ENCODE peak calls at places on chromosomes 1 and 21, in nine cellular contexts. Y is progenitor cell of endocrine pancreas, J is GM20000, Q is left ventricle myocardium inferior, C is breast epithelium, V is stomach, D is HCT116, I is cardiac muscle cell, B is fibroblast of lung. N is an unnamed sample.

GRCh38 chr1:18928985-18929384 is 26.6 kb upstream of the ALDH4A1 start:
- DNase-seq in Q (no peak), Y (no peak), V (no peak), I (no peak), C (no peak), B (no peak), D (no peak), J (no peak), N (no peak)

GRCh38 chr1:156383023-156383422 is 14.0 kb downstream of the RHBG start:
- DNase-seq in I (peak), J (peak), Y (peak), C (no peak), D (peak), Q (peak), B (peak), V (peak), N (no peak)

GRCh38 chr1:235648954-235649721 is 446 bp downstream of the GNG4 start:
- DNase-seq in C (peak), B (peak), I (peak), V (peak), J (peak), Q (peak), D (no peak), Y (peak), N (peak)

GRCh38 chr1:70142120-70142519 is 63.3 kb downstream of the LRRC40 start:
- DNase-seq in Y (no peak), Q (no peak), B (peak), I (peak), D (no peak), J (no peak), V (no peak), C (no peak), N (no peak)

GRCh38 chr1:3727042-3727824 is 25.0 kb upstream of the CCDC27 start:
- DNase-seq in B (no peak), Y (no peak), D (no peak), V (peak), Q (no peak), C (no peak), J (peak), I (peak), N (no peak)

GRCh38 chr21:38095220-38095619 is 161.6 kb upstream of the KCNJ15 start:
- DNase-seq in Q (no peak), J (no peak), V (no peak), B (no peak), C (no peak), D (no peak), I (no peak), Y (no peak), N (no peak)

GRCh38 chr1:93180723-93181613 is at the start of gene CCDC18:
- DNase-seq in D (peak), I (peak), J (peak), Y (no peak), B (peak), Q (no peak), C (no peak), V (no peak), N (no peak)

GRCh38 chr1:175922254-175922881 is 179.0 kb upstream of the TNR start:
- DNase-seq in Y (no peak), V (no peak), B (no peak), Q (no peak), D (no peak), I (no peak), C (no peak), J (no peak), N (no peak)

DNA sequence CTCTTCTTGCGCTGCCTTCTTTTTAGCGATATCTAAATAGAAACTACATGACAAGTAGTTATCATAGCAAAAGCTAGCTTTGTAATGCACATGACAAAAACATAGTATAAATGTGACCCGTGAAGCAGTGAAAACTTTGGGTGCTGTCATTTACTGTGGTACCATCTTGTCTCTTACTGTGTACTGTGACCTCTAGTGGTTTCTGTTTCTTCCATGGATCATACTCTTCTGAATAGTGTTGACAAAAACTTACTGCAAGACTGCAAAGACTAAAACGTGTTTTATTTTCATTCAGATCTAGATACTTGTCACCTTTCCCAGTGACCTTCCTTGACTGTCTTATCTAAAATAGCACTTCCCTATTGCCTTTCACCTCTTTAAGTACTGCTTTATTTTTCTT is 6.1 kb downstream of the RLF start:
- DNase-seq in B (no peak), D (no peak), C (no peak), V (no peak), I (no peak), J (no peak), Q (no peak), Y (no peak), N (no peak)
- TF ChIP-seq CTCF in B (no peak), D (no peak), C (no peak), V (no peak), I (no peak), J (no peak), Q (no peak), Y (no peak), N (no peak)

DNA sequence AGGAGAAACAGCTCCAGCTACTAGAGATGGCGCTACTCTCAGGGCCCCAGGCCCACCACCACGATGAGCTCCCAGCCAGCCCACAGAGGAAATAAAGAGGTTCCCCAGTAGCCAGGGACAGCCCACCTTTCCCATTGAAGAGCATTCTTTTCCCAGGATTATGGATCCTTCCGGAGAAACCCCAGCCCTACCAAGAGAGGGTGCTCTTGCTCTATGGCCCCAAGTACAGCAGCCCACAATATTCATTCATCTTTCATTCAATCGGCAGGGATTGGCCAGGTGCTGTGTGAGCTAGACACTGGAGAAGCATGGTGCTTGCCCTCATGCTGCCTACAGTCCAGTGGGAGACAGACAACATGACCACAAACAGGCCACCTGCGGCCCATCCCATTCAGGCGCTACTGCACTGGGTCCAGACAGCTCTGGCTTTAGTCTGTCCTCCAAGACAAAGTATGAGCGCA is 29.9 kb downstream of the PMVK start:
- DNase-seq in D (peak), I (peak), B (peak), Y (no peak), V (peak), Q (no peak), C (no peak), J (no peak), N (no peak)
- TF ChIP-seq CTCF in D (peak), I (peak), B (peak), Y (no peak), V (no peak), Q (peak), C (peak), J (no peak), N (no peak)

GRCh38 chr1:183580281-183580682 is 10.0 kb downstream of the NCF2 start:
- DNase-seq in Y (no peak), C (no peak), B (no peak), V (no peak), Q (no peak), I (peak), D (peak), J (no peak), N (no peak)
- TF ChIP-seq CTCF in Y (peak), C (no peak), B (no peak), V (no peak), Q (no peak), I (no peak), D (peak), J (no peak), N (no peak)

DNA sequence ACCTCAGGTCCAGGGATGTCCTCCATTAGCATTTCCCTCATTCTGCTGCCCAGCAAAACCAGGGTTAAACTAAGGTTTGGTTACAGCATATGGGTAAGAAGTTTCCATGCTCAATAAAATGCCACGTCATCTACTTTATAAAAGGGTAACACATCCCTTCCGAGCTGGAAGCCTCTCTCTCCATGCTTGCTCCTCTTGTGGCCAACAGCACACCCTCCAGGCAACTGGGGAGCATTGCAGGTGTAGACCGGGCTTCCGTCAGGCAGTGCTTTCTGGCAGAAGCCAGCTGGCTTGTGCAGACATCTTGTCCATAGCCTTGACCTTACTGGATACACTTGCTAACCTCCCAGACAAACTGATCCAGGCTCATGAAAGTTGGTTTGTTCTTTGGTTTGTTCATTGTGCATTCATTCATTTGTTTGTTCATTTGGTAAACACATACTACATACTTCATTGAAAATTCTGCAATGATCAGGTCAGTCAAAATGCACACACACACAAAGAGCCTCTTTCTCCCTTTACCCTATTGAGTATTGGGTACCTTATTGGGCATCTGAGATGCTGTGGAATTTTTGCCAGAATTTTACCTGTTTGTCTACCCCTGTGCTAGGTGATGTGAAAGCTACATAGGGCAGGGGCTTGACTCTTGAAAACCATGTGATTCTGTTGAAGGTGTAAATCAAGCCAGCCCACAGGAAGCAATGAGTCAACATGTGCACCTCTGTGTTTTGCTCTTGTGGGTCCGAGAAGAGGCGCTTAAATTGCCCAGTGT is 422.8 kb downstream of the CAMTA1 start:
- DNase-seq in C (no peak), Y (peak), B (peak), D (peak), I (peak), Q (no peak), V (peak), J (peak), N (no peak)
- TF ChIP-seq CTCF in C (peak), Y (peak), B (peak), D (peak), I (peak), Q (peak), V (no peak), J (peak), N (no peak)

N was measured in omental fat pad.